ENCODE peak calls at places on chromosome 16, in four cellular contexts. M is endothelial cell of umbilical vein, P is neuronal stem cell, N is mammary epithelial cell. R is an unnamed sample.

GRCh38 chr16:78953526-78953925 is 647.0 kb downstream of the MAF start:
- DNase-seq in M (no peak), P (no peak), N (no peak), R (no peak)

GRCh38 chr16:9139965-9140364 is 48.5 kb downstream of the HAPSTR1 start:
- DNase-seq in M (no peak), P (no peak), N (peak; percentile 30), R (peak; percentile 82)

GRCh38 chr16:50816901-50817555 is 75.1 kb downstream of the CYLD start:
- DNase-seq in M (no peak), P (no peak), N (no peak), R (no peak)

GRCh38 chr16:84357191-84357651 is 11.1 kb upstream of the ATP2C2 start:
- DNase-seq in M (no peak), P (no peak), N (peak; percentile 93), R (no peak)

GRCh38 chr16:2043296-2043979 is 4.2 kb downstream of the NTHL1 start:
- DNase-seq in M (no peak), P (no peak), N (peak; percentile 50), R (no peak)

GRCh38 chr16:72935896-72936295 is 112.0 kb downstream of the ZFHX3 start:
- DNase-seq in M (no peak), P (no peak), N (no peak), R (no peak)

GRCh38 chr16:8828541-8829165 is 31.0 kb downstream of the PMM2 start:
- DNase-seq in M (peak; percentile 69), P (no peak), N (peak; percentile 74), R (no peak)

GRCh38 chr16:69003500-69003899 is 102.0 kb upstream of the HAS3 start:
- DNase-seq in M (no peak), P (no peak), N (no peak), R (peak; percentile 50)

GRCh38 chr16:28513484-28514181 is 7.0 kb upstream of the IL27 start:
- DNase-seq in M (no peak), P (no peak), N (no peak), R (no peak)

GRCh38 chr16:78925071-78925714 is 675.3 kb downstream of the MAF start:
- DNase-seq in M (no peak), P (no peak), N (no peak), R (peak; percentile 74)

GRCh38 chr16:56753410-56753809 is 23.5 kb downstream of the NUP93 start:
- DNase-seq in M (no peak), P (no peak), N (peak; percentile 38), R (no peak)

GRCh38 chr16:24853830-24854229 is 8.1 kb downstream of the SLC5A11 start:
- DNase-seq in M (peak; percentile 63), P (no peak), N (peak; percentile 66), R (no peak)

GRCh38 chr16:15643453-15644305 is 725 bp upstream of the MARF1 start:
- DNase-seq in M (peak; percentile 73), P (no peak), N (no peak), R (peak; percentile 75)

GRCh38 chr16:3021449-3022207 is 1.5 kb downstream of the TNFRSF12A start:
- DNase-seq in M (peak; percentile 65), P (peak; percentile 89), N (peak; percentile 96), R (peak; percentile 93)

GRCh38 chr16:54946909-54947308 is 16.2 kb downstream of the IRX5 start:
- DNase-seq in M (no peak), P (no peak), N (peak; percentile 62), R (no peak)

DNA sequence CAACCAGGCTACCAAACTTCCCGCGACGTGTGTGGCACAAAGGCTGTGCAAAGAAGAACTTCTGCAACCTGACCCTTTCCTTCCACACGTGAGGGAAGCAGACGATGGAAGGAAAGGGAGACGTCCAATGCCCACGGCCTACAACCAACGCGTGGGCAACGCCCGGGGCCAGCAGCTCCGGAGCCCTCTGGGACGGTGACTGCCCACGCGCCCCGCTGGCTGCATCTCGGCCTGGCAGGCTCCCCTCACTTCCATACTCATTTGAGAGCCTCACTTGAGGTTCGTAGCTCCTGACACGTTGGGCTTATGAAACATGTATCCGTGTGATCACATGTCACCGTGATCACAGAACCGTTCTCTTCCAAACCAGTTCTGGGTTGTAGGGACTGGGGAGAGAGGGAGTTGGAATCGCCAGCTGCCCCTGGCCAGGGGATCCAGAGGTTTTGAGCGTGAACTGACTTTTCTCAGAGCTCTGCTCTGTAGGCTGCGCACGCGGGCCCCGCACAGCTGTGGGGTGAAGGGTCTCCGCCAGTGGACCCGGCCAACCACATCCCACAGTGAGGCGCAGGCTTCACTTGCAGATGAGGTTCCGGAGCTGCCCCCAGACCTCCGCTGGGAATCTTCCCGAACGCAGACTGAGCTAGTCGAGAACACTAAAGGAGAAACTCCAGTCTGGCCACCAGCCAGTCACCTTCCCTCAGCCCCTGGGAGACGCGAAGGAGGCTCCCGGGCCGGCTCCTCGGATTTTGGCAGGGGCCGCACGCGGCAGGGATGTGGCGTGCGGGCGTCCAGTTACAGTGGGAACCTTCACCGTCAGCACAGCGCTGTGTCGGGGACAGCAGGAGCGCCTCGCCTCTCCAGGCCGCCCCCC is 1.0 kb downstream of the LMF1 start:
- DNase-seq in M (peak; percentile 39), P (no peak), N (no peak), R (peak; percentile 43)
- H2AFZ ChIP-seq in M (peak overlapping the region; percentile 94), P (peak overlapping the region; percentile 98), N (peak overlapping the region; percentile 90), R (peak overlapping the region; percentile 79)

GRCh38 chr16:81454044-81454443 is 9.4 kb downstream of the CMIP start:
- DNase-seq in M (no peak), P (no peak), N (no peak), R (no peak)
- H3K27ac ChIP-seq in M (no peak overlapping the region), P (no peak overlapping the region), N (no peak overlapping the region), R (no peak overlapping the region)

DNA sequence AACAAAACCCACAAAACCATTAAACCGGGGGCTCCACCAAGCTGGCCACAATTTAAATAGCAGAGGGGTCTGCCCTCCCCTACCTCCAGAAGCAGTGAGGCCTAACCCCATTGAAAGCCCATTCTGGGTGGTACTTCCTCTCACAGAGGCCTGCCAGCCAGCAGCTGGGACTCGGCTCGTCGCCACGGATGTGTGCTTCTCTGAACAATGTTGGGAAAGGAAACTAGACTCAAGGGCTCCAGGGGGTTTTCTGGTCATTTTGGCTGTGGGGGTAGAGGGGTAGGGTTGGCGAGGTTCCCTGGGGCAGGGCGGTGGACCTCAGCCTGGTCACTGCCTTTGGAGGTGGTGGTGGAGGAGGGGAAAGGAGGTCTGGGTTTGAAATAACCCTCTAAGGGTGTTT is 4.7 kb upstream of the PLCG2 start:
- DNase-seq in M (peak; percentile 43), P (no peak), N (no peak), R (no peak)
- H2AFZ ChIP-seq in M (peak overlapping the region; percentile 38), P (no peak overlapping the region), N (no peak overlapping the region), R (no peak overlapping the region)

DNA sequence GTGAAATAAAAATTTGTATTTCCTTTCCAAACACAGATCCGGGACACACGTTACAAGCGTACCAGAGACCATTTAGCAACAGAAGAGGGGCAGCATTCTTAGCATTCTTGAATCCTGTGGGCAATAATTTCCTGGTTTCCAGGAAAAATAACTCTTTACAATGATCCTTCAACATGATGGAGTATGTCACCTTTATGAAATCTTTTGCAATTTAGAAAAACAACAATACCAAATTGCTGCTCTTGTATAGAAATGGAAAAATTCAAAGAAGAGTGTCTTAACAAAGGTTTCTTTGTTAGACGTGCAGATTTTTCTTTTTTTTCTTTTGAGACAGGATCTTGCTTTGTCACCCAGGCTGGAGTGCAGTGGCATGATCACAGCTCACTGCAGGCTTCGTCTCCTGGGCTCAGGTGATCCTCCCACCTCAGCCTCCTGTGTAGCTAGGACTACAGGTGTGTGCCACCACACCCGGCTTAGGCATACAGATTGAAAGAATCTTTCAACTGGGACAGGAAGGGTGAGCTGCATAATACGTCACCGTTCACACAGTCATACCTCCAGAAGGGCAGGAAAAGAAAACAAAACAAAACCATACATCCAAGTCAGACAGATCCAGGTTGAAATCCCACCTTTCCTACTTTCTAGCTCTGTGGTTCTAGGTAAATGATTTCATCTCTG is 10.8 kb upstream of the GCSH start:
- DNase-seq in M (no peak), P (no peak), N (no peak), R (no peak)
- H3K27ac ChIP-seq in M (no peak overlapping the region), P (no peak overlapping the region), N (no peak overlapping the region), R (no peak overlapping the region)

GRCh38 chr16:19380316-19380715 is 37.4 kb upstream of the TMC5 start:
- DNase-seq in M (no peak), P (no peak), N (no peak), R (no peak)

GRCh38 chr16:19384656-19385055 is 33.0 kb upstream of the TMC5 start:
- DNase-seq in M (no peak), P (no peak), N (peak; percentile 67), R (no peak)

GRCh38 chr16:19379838-19380237 is 37.8 kb upstream of the TMC5 start:
- DNase-seq in M (no peak), P (no peak), N (no peak), R (no peak)

GRCh38 chr16:19382084-19382801 is 35.4 kb upstream of the TMC5 start:
- DNase-seq in M (no peak), P (no peak), N (no peak), R (no peak)

DNA sequence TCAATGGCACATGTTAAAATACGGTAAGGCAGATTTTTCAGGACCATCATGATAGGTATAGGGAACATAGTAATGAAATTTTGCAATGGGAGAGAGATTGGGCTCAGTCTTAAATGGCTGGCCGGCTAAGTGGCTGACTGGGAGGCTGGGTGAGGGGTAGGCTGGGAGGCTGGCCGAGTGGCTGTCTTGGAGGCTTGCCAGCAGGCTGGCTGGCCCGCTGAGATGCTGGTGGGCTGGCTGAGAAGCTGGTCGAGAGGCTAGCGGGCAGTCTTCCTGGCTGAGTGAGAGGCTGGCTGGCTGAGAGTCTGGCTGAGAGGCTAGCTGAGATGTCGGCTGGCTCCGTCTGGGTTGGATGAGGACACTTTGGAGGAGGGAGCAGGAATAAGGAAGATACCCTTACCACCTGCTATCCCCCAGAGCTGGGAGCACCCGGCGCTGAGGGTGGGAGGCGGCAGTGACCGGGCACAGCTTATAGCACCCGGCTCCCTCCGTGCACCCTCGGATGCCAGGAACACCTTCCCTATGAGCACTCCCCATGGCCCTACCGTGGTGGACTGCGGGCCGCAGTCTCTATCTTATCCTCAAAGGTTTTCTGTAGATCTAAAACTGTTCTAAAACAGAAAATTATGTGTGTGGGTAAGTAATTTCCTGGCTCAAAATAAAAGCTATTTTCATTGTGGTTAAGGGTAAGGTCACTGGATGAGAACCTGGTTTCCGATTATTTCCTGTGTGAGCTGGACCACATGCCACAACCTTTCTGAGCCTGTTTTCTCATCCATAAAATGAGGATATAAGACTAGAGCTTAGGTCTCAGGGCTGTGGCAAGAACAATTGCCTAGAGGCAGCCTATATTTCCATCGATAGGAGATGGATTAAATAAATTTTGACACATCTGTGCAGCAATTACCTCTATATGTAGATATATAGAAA is 34.5 kb upstream of the TMC5 start:
- DNase-seq in M (no peak), P (no peak), N (no peak), R (no peak)
- H2AFZ ChIP-seq in M (no peak overlapping the region), P (no peak overlapping the region), N (peak overlapping the region; percentile 73), R (no peak overlapping the region)

GRCh38 chr16:75341934-75342811 is 90.7 kb upstream of the BCAR1 start:
- DNase-seq in M (peak; percentile 99), P (no peak), N (peak; percentile 75), R (no peak)
- H3K27ac ChIP-seq in M (peak overlapping the region; percentile 100), P (peak overlapping the region; percentile 18), N (no peak overlapping the region), R (no peak overlapping the region)

GRCh38 chr16:19486744-19487325 is 35.1 kb downstream of the GDE1 start:
- DNase-seq in M (no peak), P (no peak), N (no peak), R (peak; percentile 47)

GRCh38 chr16:19478505-19478904 is 43.4 kb downstream of the GDE1 start:
- DNase-seq in M (no peak), P (no peak), N (no peak), R (no peak)

GRCh38 chr16:19481769-19482168 is 40.1 kb downstream of the GDE1 start:
- DNase-seq in M (no peak), P (no peak), N (no peak), R (no peak)

GRCh38 chr16:19479302-19479721 is 42.6 kb downstream of the GDE1 start:
- DNase-seq in M (no peak), P (no peak), N (no peak), R (no peak)

GRCh38 chr16:19481291-19481690 is 40.6 kb downstream of the GDE1 start:
- DNase-seq in M (no peak), P (no peak), N (no peak), R (no peak)
- H2AFZ ChIP-seq in M (no peak overlapping the region), P (no peak overlapping the region), N (no peak overlapping the region), R (no peak overlapping the region)

R was measured in Karpas-422.